ENCODE peak calls at places on chromosomes 5 and 9, in eight cellular contexts. One of them, this sample, is unnamed.

GRCh38 chr5:15009420-15009819 is 137.8 kb upstream of the ANKH start:
- DNase-seq in tibial nerve: no peak
- DNase-seq in Calu3: peak
- DNase-seq in endothelial cell: no peak
- DNase-seq in CD14-positive monocyte: no peak
- DNase-seq in progenitor cell of endocrine pancreas: no peak
- DNase-seq in IMR-90: peak
- DNase-seq in AG10803: peak
- DNase-seq in this sample: no peak

GRCh38 chr5:142472306-142472951 is 147.6 kb upstream of the SPRY4 start:
- DNase-seq in tibial nerve: no peak
- DNase-seq in Calu3: peak
- DNase-seq in endothelial cell: no peak
- DNase-seq in CD14-positive monocyte: no peak
- DNase-seq in progenitor cell of endocrine pancreas: no peak
- DNase-seq in IMR-90: peak
- DNase-seq in AG10803: peak
- DNase-seq in this sample: no peak

GRCh38 chr9:28212979-28213378 is 639.7 kb upstream of the C9orf72 start:
- DNase-seq in tibial nerve: no peak
- DNase-seq in Calu3: no peak
- DNase-seq in endothelial cell: no peak
- DNase-seq in CD14-positive monocyte: no peak
- DNase-seq in progenitor cell of endocrine pancreas: no peak
- DNase-seq in IMR-90: peak
- DNase-seq in AG10803: peak
- DNase-seq in this sample: no peak

GRCh38 chr5:14915291-14915976 is 43.9 kb upstream of the ANKH start:
- DNase-seq in tibial nerve: no peak
- DNase-seq in Calu3: no peak
- DNase-seq in endothelial cell: no peak
- DNase-seq in CD14-positive monocyte: no peak
- DNase-seq in progenitor cell of endocrine pancreas: no peak
- DNase-seq in IMR-90: peak
- DNase-seq in AG10803: no peak
- DNase-seq in this sample: no peak

GRCh38 chr5:116442095-116442534 is 132.5 kb downstream of the SEMA6A start:
- DNase-seq in tibial nerve: no peak
- DNase-seq in Calu3: peak
- DNase-seq in endothelial cell: no peak
- DNase-seq in CD14-positive monocyte: no peak
- DNase-seq in progenitor cell of endocrine pancreas: no peak
- DNase-seq in IMR-90: peak
- DNase-seq in AG10803: peak
- DNase-seq in this sample: no peak

GRCh38 chr5:40400245-40400644 is 279.5 kb upstream of the PTGER4 start:
- DNase-seq in tibial nerve: no peak
- DNase-seq in Calu3: no peak
- DNase-seq in endothelial cell: no peak
- DNase-seq in CD14-positive monocyte: no peak
- DNase-seq in progenitor cell of endocrine pancreas: no peak
- DNase-seq in IMR-90: no peak
- DNase-seq in AG10803: no peak
- DNase-seq in this sample: no peak

GRCh38 chr9:94801242-94801641 is 74.7 kb downstream of the AOPEP start:
- DNase-seq in tibial nerve: no peak
- DNase-seq in Calu3: no peak
- DNase-seq in endothelial cell: no peak
- DNase-seq in CD14-positive monocyte: no peak
- DNase-seq in progenitor cell of endocrine pancreas: no peak
- DNase-seq in IMR-90: peak
- DNase-seq in AG10803: peak
- DNase-seq in this sample: no peak

GRCh38 chr5:61919920-61920319 is 386.1 kb upstream of the KIF2A start:
- DNase-seq in tibial nerve: no peak
- DNase-seq in Calu3: peak
- DNase-seq in endothelial cell: no peak
- DNase-seq in CD14-positive monocyte: no peak
- DNase-seq in progenitor cell of endocrine pancreas: no peak
- DNase-seq in IMR-90: no peak
- DNase-seq in AG10803: no peak
- DNase-seq in this sample: no peak

GRCh38 chr5:55063899-55064298 is 38.5 kb upstream of the GZMA start:
- DNase-seq in tibial nerve: no peak
- DNase-seq in Calu3: no peak
- DNase-seq in endothelial cell: no peak
- DNase-seq in CD14-positive monocyte: no peak
- DNase-seq in progenitor cell of endocrine pancreas: no peak
- DNase-seq in IMR-90: peak
- DNase-seq in AG10803: peak
- DNase-seq in this sample: no peak

GRCh38 chr5:172713809-172714490 is 57.0 kb downstream of the DUSP1 start:
- DNase-seq in tibial nerve: no peak
- DNase-seq in Calu3: no peak
- DNase-seq in endothelial cell: no peak
- DNase-seq in CD14-positive monocyte: no peak
- DNase-seq in progenitor cell of endocrine pancreas: no peak
- DNase-seq in IMR-90: no peak
- DNase-seq in AG10803: no peak
- DNase-seq in this sample: peak

GRCh38 chr9:97737429-97737828 is 40.3 kb upstream of the XPA start:
- DNase-seq in tibial nerve: no peak
- DNase-seq in Calu3: no peak
- DNase-seq in endothelial cell: no peak
- DNase-seq in CD14-positive monocyte: no peak
- DNase-seq in progenitor cell of endocrine pancreas: no peak
- DNase-seq in IMR-90: no peak
- DNase-seq in AG10803: no peak
- DNase-seq in this sample: no peak

GRCh38 chr5:145856285-145856818 is 16.5 kb downstream of the GRXCR2 start:
- DNase-seq in tibial nerve: peak
- DNase-seq in Calu3: peak
- DNase-seq in endothelial cell: peak
- DNase-seq in CD14-positive monocyte: no peak
- DNase-seq in progenitor cell of endocrine pancreas: peak
- DNase-seq in IMR-90: peak
- DNase-seq in AG10803: peak
- DNase-seq in this sample: no peak

GRCh38 chr5:96483878-96484277 is 50.8 kb upstream of the PCSK1 start:
- DNase-seq in tibial nerve: no peak
- DNase-seq in Calu3: peak
- DNase-seq in endothelial cell: peak
- DNase-seq in CD14-positive monocyte: no peak
- DNase-seq in progenitor cell of endocrine pancreas: peak
- DNase-seq in IMR-90: peak
- DNase-seq in AG10803: peak
- DNase-seq in this sample: no peak

GRCh38 chr9:70600479-70600878 is 186.0 kb upstream of the KLF9 start:
- DNase-seq in tibial nerve: peak
- DNase-seq in Calu3: no peak
- DNase-seq in endothelial cell: no peak
- DNase-seq in CD14-positive monocyte: no peak
- DNase-seq in progenitor cell of endocrine pancreas: no peak
- DNase-seq in IMR-90: peak
- DNase-seq in AG10803: peak
- DNase-seq in this sample: no peak

GRCh38 chr5:140381972-140382371 is 19.7 kb upstream of the ANKHD1 start:
- DNase-seq in tibial nerve: no peak
- DNase-seq in Calu3: no peak
- DNase-seq in endothelial cell: no peak
- DNase-seq in CD14-positive monocyte: no peak
- DNase-seq in progenitor cell of endocrine pancreas: no peak
- DNase-seq in IMR-90: no peak
- DNase-seq in AG10803: no peak
- DNase-seq in this sample: no peak

GRCh38 chr5:102375256-102375655 is 79.2 kb upstream of the SLCO4C1 start:
- DNase-seq in tibial nerve: no peak
- DNase-seq in Calu3: no peak
- DNase-seq in endothelial cell: no peak
- DNase-seq in CD14-positive monocyte: no peak
- DNase-seq in progenitor cell of endocrine pancreas: no peak
- DNase-seq in IMR-90: no peak
- DNase-seq in AG10803: no peak
- DNase-seq in this sample: no peak

GRCh38 chr5:55993628-55994501 is 898 bp downstream of the IL6ST start:
- DNase-seq in tibial nerve: no peak
- DNase-seq in Calu3: no peak
- DNase-seq in endothelial cell: no peak
- DNase-seq in CD14-positive monocyte: no peak
- DNase-seq in progenitor cell of endocrine pancreas: no peak
- DNase-seq in IMR-90: no peak
- DNase-seq in AG10803: peak
- DNase-seq in this sample: no peak

GRCh38 chr5:167603135-167603534 is 688.3 kb upstream of the WWC1 start:
- DNase-seq in tibial nerve: no peak
- DNase-seq in Calu3: no peak
- DNase-seq in endothelial cell: no peak
- DNase-seq in CD14-positive monocyte: no peak
- DNase-seq in progenitor cell of endocrine pancreas: no peak
- DNase-seq in IMR-90: no peak
- DNase-seq in AG10803: no peak
- DNase-seq in this sample: no peak

GRCh38 chr5:175566697-175567096 is 88.3 kb downstream of the SFXN1 start:
- DNase-seq in tibial nerve: no peak
- DNase-seq in Calu3: no peak
- DNase-seq in endothelial cell: no peak
- DNase-seq in CD14-positive monocyte: no peak
- DNase-seq in progenitor cell of endocrine pancreas: no peak
- DNase-seq in IMR-90: no peak
- DNase-seq in AG10803: no peak
- DNase-seq in this sample: no peak

DNA sequence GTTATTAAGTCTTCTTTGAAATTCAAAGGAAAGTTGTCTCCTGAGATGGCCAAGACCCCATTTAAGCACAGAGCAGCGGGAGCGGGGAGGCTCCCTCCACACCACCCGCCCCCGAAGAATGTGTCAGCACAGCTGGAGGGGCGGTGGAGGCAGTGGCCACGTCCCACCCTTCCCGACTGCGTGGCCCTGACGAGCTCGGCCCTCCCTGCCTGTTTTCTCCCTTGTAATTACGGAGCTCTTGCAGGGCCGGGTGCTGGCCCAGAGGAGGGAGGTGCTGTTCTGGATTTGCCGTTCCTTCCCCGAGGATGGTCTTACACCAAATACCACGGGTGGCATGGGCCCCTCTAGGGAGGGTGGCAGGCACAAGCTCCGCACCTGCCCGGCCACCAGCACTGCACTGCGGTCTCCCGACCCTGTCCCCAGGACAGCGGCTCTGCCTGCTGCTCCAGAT is 31.0 kb downstream of the SLC9A3 start:
- DNase-seq in tibial nerve: no peak
- DNase-seq in Calu3: no peak
- DNase-seq in endothelial cell: no peak
- DNase-seq in CD14-positive monocyte: no peak
- DNase-seq in progenitor cell of endocrine pancreas: no peak
- DNase-seq in IMR-90: no peak
- DNase-seq in AG10803: no peak
- DNase-seq in this sample: no peak
- TF ChIP-seq CTCF in tibial nerve: no peak
- TF ChIP-seq CTCF in Calu3: no peak
- TF ChIP-seq CTCF in endothelial cell: no peak
- TF ChIP-seq CTCF in CD14-positive monocyte: no peak
- TF ChIP-seq CTCF in progenitor cell of endocrine pancreas: no peak
- TF ChIP-seq CTCF in IMR-90: no peak
- TF ChIP-seq CTCF in AG10803: no peak
- TF ChIP-seq CTCF in this sample: no peak

GRCh38 chr5:9851458-9851857 is 221.3 kb upstream of the TAS2R1 start:
- DNase-seq in tibial nerve: peak
- DNase-seq in Calu3: peak
- DNase-seq in endothelial cell: no peak
- DNase-seq in CD14-positive monocyte: no peak
- DNase-seq in progenitor cell of endocrine pancreas: no peak
- DNase-seq in IMR-90: peak
- DNase-seq in AG10803: peak
- DNase-seq in this sample: no peak
- TF ChIP-seq CTCF in tibial nerve: no peak
- TF ChIP-seq CTCF in Calu3: peak
- TF ChIP-seq CTCF in endothelial cell: peak
- TF ChIP-seq CTCF in CD14-positive monocyte: no peak
- TF ChIP-seq CTCF in progenitor cell of endocrine pancreas: peak
- TF ChIP-seq CTCF in IMR-90: peak
- TF ChIP-seq CTCF in AG10803: peak
- TF ChIP-seq CTCF in this sample: peak

DNA sequence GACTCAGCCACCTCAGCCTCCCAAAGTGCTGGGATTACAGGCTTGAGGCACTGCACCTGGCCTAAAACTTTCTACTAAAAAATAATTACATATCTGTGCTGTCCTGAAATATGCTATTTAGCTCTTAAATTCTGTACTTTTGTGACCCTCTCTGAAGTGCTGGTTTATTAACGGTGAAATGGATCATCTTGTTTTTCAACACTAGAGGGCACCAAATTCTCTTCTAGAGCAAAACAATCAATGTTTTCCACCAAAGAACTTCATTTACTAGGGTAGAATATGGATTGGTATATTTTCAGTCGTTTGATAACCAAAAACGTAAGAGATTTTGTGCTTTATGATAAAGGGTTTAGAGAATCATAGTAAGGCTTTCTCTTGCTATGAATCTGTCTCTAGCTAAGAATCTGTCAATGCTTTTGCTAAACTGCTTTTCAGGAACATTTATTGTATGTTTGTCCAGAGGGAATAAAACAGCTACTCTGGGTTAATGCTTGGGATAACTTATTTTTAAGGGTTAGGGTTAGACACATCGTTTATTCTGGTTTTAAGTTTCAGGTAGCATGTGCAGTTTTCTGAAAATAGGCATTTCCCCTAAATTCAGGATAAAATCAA is 63.6 kb downstream of the RNF180 start:
- DNase-seq in tibial nerve: no peak
- DNase-seq in Calu3: no peak
- DNase-seq in endothelial cell: no peak
- DNase-seq in CD14-positive monocyte: no peak
- DNase-seq in progenitor cell of endocrine pancreas: no peak
- DNase-seq in IMR-90: peak
- DNase-seq in AG10803: peak
- DNase-seq in this sample: no peak
- TF ChIP-seq CTCF in tibial nerve: peak
- TF ChIP-seq CTCF in Calu3: peak
- TF ChIP-seq CTCF in endothelial cell: peak
- TF ChIP-seq CTCF in CD14-positive monocyte: peak
- TF ChIP-seq CTCF in progenitor cell of endocrine pancreas: peak
- TF ChIP-seq CTCF in IMR-90: peak
- TF ChIP-seq CTCF in AG10803: peak
- TF ChIP-seq CTCF in this sample: peak

DNA sequence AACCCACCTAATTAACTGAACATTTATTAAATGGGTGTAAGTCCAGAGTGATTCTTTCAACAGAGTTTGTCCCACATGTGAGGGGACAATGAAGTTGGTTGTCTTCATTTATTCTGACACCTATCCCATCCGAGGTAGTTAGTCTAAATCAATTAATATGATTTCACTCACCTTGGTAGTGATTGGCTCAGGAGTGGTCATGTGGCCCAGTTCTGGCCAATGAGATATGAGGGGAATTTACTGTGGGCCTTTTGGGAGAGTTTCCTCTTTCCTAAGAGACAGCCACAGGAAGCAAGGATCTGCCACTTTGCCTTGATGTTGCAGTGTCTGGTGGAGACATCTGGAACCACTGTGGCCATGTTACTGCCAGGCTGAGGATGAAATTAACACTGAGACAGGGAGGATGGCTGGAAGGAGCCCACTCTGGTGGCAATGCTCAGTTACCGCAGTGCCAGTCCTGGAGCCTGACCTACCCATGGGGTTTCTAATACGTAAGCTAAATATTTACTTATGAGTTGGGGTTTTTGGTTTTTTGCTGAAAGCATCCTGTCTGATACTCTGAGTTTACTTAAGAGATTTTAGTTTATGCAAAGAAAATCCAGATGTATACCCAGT is 118.6 kb downstream of the FGF18 start:
- DNase-seq in tibial nerve: no peak
- DNase-seq in Calu3: no peak
- DNase-seq in endothelial cell: no peak
- DNase-seq in CD14-positive monocyte: no peak
- DNase-seq in progenitor cell of endocrine pancreas: no peak
- DNase-seq in IMR-90: no peak
- DNase-seq in AG10803: no peak
- DNase-seq in this sample: no peak
- TF ChIP-seq CTCF in tibial nerve: no peak
- TF ChIP-seq CTCF in Calu3: no peak
- TF ChIP-seq CTCF in endothelial cell: no peak
- TF ChIP-seq CTCF in CD14-positive monocyte: no peak
- TF ChIP-seq CTCF in progenitor cell of endocrine pancreas: no peak
- TF ChIP-seq CTCF in IMR-90: no peak
- TF ChIP-seq CTCF in AG10803: no peak
- TF ChIP-seq CTCF in this sample: no peak